ENCODE peak calls at places on chromosomes 12 and 14, in six cellular contexts. J, A, Z, S, I and O are unnamed samples.
A peak's percentile ranks its signal among the peaks of the same experiment; 100 is the strongest.

GRCh38 chr14:100261621-100262020 is 22.7 kb downstream of the YY1 start:
- DNase-seq in I (no peak), J (no peak), S (no peak), A (no peak), Z (no peak), O (no peak)

GRCh38 chr14:55347040-55347439 is 64.6 kb downstream of the ATG14 start:
- DNase-seq in S (no peak), Z (no peak), J (peak; percentile 55), A (no peak), I (no peak), O (no peak)

GRCh38 chr12:18224745-18225144 is 36.6 kb upstream of the PIK3C2G start:
- DNase-seq in S (peak; percentile 38), Z (no peak), A (peak; percentile 14), I (peak; percentile 65), J (no peak), O (no peak)

GRCh38 chr12:93760275-93760875 is 83.2 kb downstream of the CRADD start:
- DNase-seq in Z (no peak), A (no peak), I (no peak), J (no peak), S (no peak), O (no peak)

GRCh38 chr12:108720757-108721514 is 10.4 kb downstream of the CORO1C start:
- DNase-seq in J (no peak), Z (no peak), A (no peak), I (peak; percentile 63), S (no peak), O (no peak)

GRCh38 chr12:21526053-21526452 is at the start of gene SPX:
- DNase-seq in Z (no peak), A (no peak), S (no peak), I (peak; percentile 68), J (no peak), O (no peak)

GRCh38 chr12:51011960-51012359 is 14.2 kb downstream of the SLC11A2 start:
- DNase-seq in I (no peak), Z (no peak), J (no peak), A (no peak), S (no peak), O (no peak)

GRCh38 chr12:27398466-27398865 is 48.1 kb upstream of the SMCO2 start:
- DNase-seq in I (no peak), A (no peak), J (no peak), Z (no peak), S (no peak), O (no peak)

GRCh38 chr12:2654741-2655140 is 140.0 kb upstream of the FKBP4 start:
- DNase-seq in I (no peak), S (no peak), Z (no peak), A (no peak), J (no peak), O (no peak)

GRCh38 chr12:68043446-68043845 is 54.2 kb downstream of the IFNG-AS1 start:
- DNase-seq in Z (no peak), J (no peak), I (no peak), S (no peak), A (no peak), O (no peak)

GRCh38 chr12:105736498-105736897 is 402.3 kb downstream of the NUAK1 start:
- DNase-seq in Z (no peak), A (no peak), S (no peak), J (no peak), I (no peak), O (no peak)

GRCh38 chr12:53953831-53954693 is 641 bp upstream of the HOXC12 start:
- DNase-seq in J (no peak), A (no peak), S (no peak), I (no peak), Z (no peak), O (no peak)

GRCh38 chr12:15684896-15685658 is 104.1 kb downstream of the EPS8 start:
- DNase-seq in A (no peak), I (no peak), S (no peak), Z (no peak), J (no peak), O (no peak)

GRCh38 chr14:44941591-44941990 is 20.2 kb downstream of the KLHL28 start:
- DNase-seq in J (no peak), I (no peak), A (no peak), S (no peak), Z (no peak), O (no peak)

GRCh38 chr12:109534456-109534855 is 38.8 kb downstream of the MMAB start:
- DNase-seq in A (no peak), J (no peak), Z (no peak), I (no peak), S (no peak), O (no peak)

GRCh38 chr12:58496411-58496810 is 423.9 kb downstream of the LRIG3 start:
- DNase-seq in A (no peak), J (no peak), S (no peak), Z (no peak), I (no peak), O (no peak)

GRCh38 chr14:51967521-51967920 is 21.8 kb upstream of the RTRAF start:
- DNase-seq in S (no peak), I (no peak), Z (no peak), A (no peak), J (no peak), O (no peak)

GRCh38 chr14:91303924-91304229 is 59.4 kb upstream of the GPR68 start:
- DNase-seq in A (no peak), I (no peak), Z (no peak), S (no peak), J (no peak), O (no peak)

GRCh38 chr14:77709412-77709811 is 1.5 kb downstream of the SLIRP start:
- DNase-seq in Z (no peak), J (no peak), A (no peak), I (no peak), S (no peak), O (no peak)

GRCh38 chr14:98899441-98899840 is 372.6 kb downstream of the BCL11B start:
- DNase-seq in J (no peak), A (no peak), S (no peak), Z (no peak), I (no peak), O (no peak)

GRCh38 chr12:119444462-119445044 is 110.0 kb downstream of the CCDC60 start:
- DNase-seq in J (peak; percentile 0), Z (peak; percentile 18), I (peak; percentile 57), S (peak; percentile 66), A (no peak), O (peak; percentile 6)

GRCh38 chr14:22285991-22286390 is 303.0 kb downstream of the DAD1 start:
- DNase-seq in J (no peak), S (no peak), Z (no peak), I (no peak), A (no peak), O (no peak)